ENCODE peak calls at places on chromosomes 16 and 17, in six cellular contexts. I, J, F, Y, O and Z are unnamed samples.

GRCh38 chr17:17605747-17606083 is 14.2 kb upstream of the PEMT start:
- DNase-seq in I (no peak), J (no peak), F (no peak), Y (no peak), O (no peak), Z (no peak)

GRCh38 chr17:46212634-46213435 is 19.6 kb upstream of the KANSL1 start:
- DNase-seq in I (peak), J (no peak), F (no peak), Y (peak), O (peak), Z (peak)

GRCh38 chr16:51665599-51665998 is 514.5 kb upstream of the SALL1 start:
- DNase-seq in I (no peak), J (no peak), F (no peak), Y (no peak), O (no peak), Z (no peak)

GRCh38 chr17:60249517-60249826 is 99.7 kb downstream of the CA4 start:
- DNase-seq in I (no peak), J (no peak), F (no peak), Y (no peak), O (no peak), Z (no peak)

GRCh38 chr17:81173761-81174160 is 7.7 kb upstream of the AATK start:
- DNase-seq in I (no peak), J (no peak), F (no peak), Y (no peak), O (no peak), Z (no peak)

GRCh38 chr16:5455110-5455509 is 357.5 kb upstream of the EEF2KMT start:
- DNase-seq in I (no peak), J (no peak), F (no peak), Y (no peak), O (no peak), Z (no peak)

GRCh38 chr16:24988593-24989338 is 26.4 kb downstream of the ARHGAP17 start:
- DNase-seq in I (no peak), J (no peak), F (no peak), Y (no peak), O (peak), Z (no peak)

GRCh38 chr16:4902038-4902437 is 34.9 kb downstream of the PPL start:
- DNase-seq in I (no peak), J (no peak), F (no peak), Y (no peak), O (no peak), Z (no peak)

GRCh38 chr17:14882131-14882530 is 383.0 kb downstream of the PMP22 start:
- DNase-seq in I (no peak), J (no peak), F (no peak), Y (no peak), O (no peak), Z (no peak)

GRCh38 chr16:46828943-46829342 is 2.0 kb downstream of the C16orf87 start:
- DNase-seq in I (no peak), J (no peak), F (no peak), Y (no peak), O (no peak), Z (no peak)

GRCh38 chr16:48824271-48824670 is 214.3 kb upstream of the N4BP1 start:
- DNase-seq in I (no peak), J (no peak), F (no peak), Y (no peak), O (no peak), Z (no peak)

GRCh38 chr17:45234641-45235040 is 13.0 kb downstream of the FMNL1 start:
- DNase-seq in I (peak), J (no peak), F (no peak), Y (peak), O (no peak), Z (peak)

GRCh38 chr16:13791095-13791494 is 128.9 kb upstream of the ERCC4 start:
- DNase-seq in I (no peak), J (no peak), F (no peak), Y (no peak), O (no peak), Z (no peak)

GRCh38 chr17:80678621-80679020 is 134.0 kb downstream of the RPTOR start:
- DNase-seq in I (peak), J (no peak), F (no peak), Y (no peak), O (peak), Z (no peak)

GRCh38 chr16:561413-561794 is 1.2 kb downstream of the PRR35 start:
- DNase-seq in I (no peak), J (no peak), F (no peak), Y (no peak), O (no peak), Z (no peak)

GRCh38 chr16:61684566-61684965 is 351.7 kb downstream of the CDH8 start:
- DNase-seq in I (no peak), J (no peak), F (no peak), Y (no peak), O (no peak), Z (no peak)

GRCh38 chr16:75644240-75645012 is 3.0 kb downstream of the KARS1 start:
- DNase-seq in I (no peak), J (no peak), F (no peak), Y (no peak), O (no peak), Z (no peak)

GRCh38 chr17:41939044-41939695 is 8.8 kb downstream of the ODAD4 start:
- DNase-seq in I (no peak), J (no peak), F (no peak), Y (no peak), O (no peak), Z (no peak)

GRCh38 chr17:59513934-59514841 is 51.2 kb upstream of the DHX40 start:
- DNase-seq in I (no peak), J (peak), F (peak), Y (peak), O (no peak), Z (no peak)

GRCh38 chr17:67200727-67201301 is 44.2 kb downstream of the HELZ start:
- DNase-seq in I (no peak), J (no peak), F (no peak), Y (no peak), O (no peak), Z (no peak)

GRCh38 chr17:63740464-63741181 is 976 bp downstream of the STRADA start:
- DNase-seq in I (no peak), J (no peak), F (no peak), Y (no peak), O (no peak), Z (no peak)

GRCh38 chr16:31016018-31016417 is 5.6 kb upstream of the STX1B start:
- DNase-seq in I (no peak), J (no peak), F (no peak), Y (no peak), O (no peak), Z (no peak)

GRCh38 chr17:55366020-55366481 is 55.6 kb downstream of the MMD start:
- DNase-seq in I (no peak), J (no peak), F (no peak), Y (no peak), O (no peak), Z (no peak)

GRCh38 chr16:14102925-14103720 is 32.0 kb downstream of the MRTFB start:
- DNase-seq in I (no peak), J (no peak), F (no peak), Y (no peak), O (no peak), Z (no peak)

GRCh38 chr16:4443986-4444385 is 18.3 kb downstream of the DNAJA3 start:
- DNase-seq in I (no peak), J (no peak), F (no peak), Y (no peak), O (no peak), Z (no peak)

GRCh38 chr16:31093132-31093703 is 1.4 kb downstream of the VKORC1 start:
- DNase-seq in I (no peak), J (no peak), F (peak), Y (no peak), O (no peak), Z (peak)

GRCh38 chr17:82528484-82529265 is 9.1 kb downstream of the FOXK2 start:
- DNase-seq in I (no peak), J (no peak), F (peak), Y (peak), O (no peak), Z (no peak)

GRCh38 chr17:44044092-44044491 is 22.4 kb downstream of the LSM12 start:
- DNase-seq in I (no peak), J (no peak), F (no peak), Y (no peak), O (no peak), Z (no peak)

GRCh38 chr16:27267037-27267677 is 1.4 kb downstream of the NSMCE1 start:
- DNase-seq in I (no peak), J (no peak), F (no peak), Y (no peak), O (no peak), Z (no peak)

GRCh38 chr17:21689604-21690003 is 2.7 kb upstream of the KCNJ18 start:
- DNase-seq in I (no peak), J (no peak), F (no peak), Y (no peak), O (no peak), Z (no peak)

GRCh38 chr17:79789943-79790804 is 6.7 kb downstream of the CBX8 start:
- DNase-seq in I (no peak), J (peak), F (peak), Y (no peak), O (peak), Z (no peak)